ENCODE peak calls at places on chromosomes 12 and 14, in six cellular contexts. One of them, this sample, is unnamed. For H3K27me3, the result is how much of the 10 kb centered on the place peaks cover.

GRCh38 chr14:37078131-37078530 is 94.3 kb downstream of the SLC25A21 start:
- DNase-seq in neural progenitor cell: no peak
- DNase-seq in psoas muscle: no peak
- DNase-seq in right lobe of liver: no peak
- DNase-seq in gastrocnemius medialis: no peak
- DNase-seq in sigmoid colon: no peak
- DNase-seq in this sample: no peak

GRCh38 chr14:55301722-55302121 is 30.5 kb downstream of the FBXO34 start:
- DNase-seq in neural progenitor cell: no peak
- DNase-seq in gastrocnemius medialis: peak
- DNase-seq in right lobe of liver: no peak
- DNase-seq in psoas muscle: no peak
- DNase-seq in sigmoid colon: no peak
- DNase-seq in this sample: no peak

GRCh38 chr14:87805315-87805723 is 187.7 kb downstream of the GALC start:
- DNase-seq in gastrocnemius medialis: no peak
- DNase-seq in psoas muscle: peak
- DNase-seq in right lobe of liver: peak
- DNase-seq in sigmoid colon: no peak
- DNase-seq in neural progenitor cell: peak
- DNase-seq in this sample: peak

GRCh38 chr14:89294872-89295271 is 122.2 kb downstream of the FOXN3 start:
- DNase-seq in psoas muscle: no peak
- DNase-seq in neural progenitor cell: no peak
- DNase-seq in gastrocnemius medialis: no peak
- DNase-seq in right lobe of liver: no peak
- DNase-seq in sigmoid colon: no peak
- DNase-seq in this sample: no peak

GRCh38 chr12:4487024-4487423 is 41.4 kb upstream of the FGF6 start:
- DNase-seq in gastrocnemius medialis: no peak
- DNase-seq in sigmoid colon: no peak
- DNase-seq in psoas muscle: no peak
- DNase-seq in neural progenitor cell: no peak
- DNase-seq in right lobe of liver: no peak
- DNase-seq in this sample: no peak

GRCh38 chr14:69092840-69093422 is 60.0 kb downstream of the DCAF5 start:
- DNase-seq in right lobe of liver: no peak
- DNase-seq in sigmoid colon: no peak
- DNase-seq in neural progenitor cell: no peak
- DNase-seq in gastrocnemius medialis: no peak
- DNase-seq in psoas muscle: no peak
- DNase-seq in this sample: no peak

GRCh38 chr12:6821271-6821673 is 349 bp upstream of the GPR162 start:
- DNase-seq in neural progenitor cell: peak
- DNase-seq in gastrocnemius medialis: peak
- DNase-seq in psoas muscle: peak
- DNase-seq in sigmoid colon: peak
- DNase-seq in right lobe of liver: peak
- DNase-seq in this sample: peak

GRCh38 chr12:78928200-78929074 is 63.9 kb downstream of the SYT1 start:
- DNase-seq in psoas muscle: no peak
- DNase-seq in sigmoid colon: no peak
- DNase-seq in right lobe of liver: no peak
- DNase-seq in neural progenitor cell: no peak
- DNase-seq in gastrocnemius medialis: no peak
- DNase-seq in this sample: no peak

GRCh38 chr12:3882896-3883564 is 9.8 kb upstream of the PARP11 start:
- DNase-seq in sigmoid colon: no peak
- DNase-seq in gastrocnemius medialis: no peak
- DNase-seq in psoas muscle: no peak
- DNase-seq in right lobe of liver: no peak
- DNase-seq in neural progenitor cell: no peak
- DNase-seq in this sample: no peak

GRCh38 chr12:94305293-94305957 is 154.2 kb downstream of the CEP83 start:
- DNase-seq in psoas muscle: no peak
- DNase-seq in right lobe of liver: no peak
- DNase-seq in sigmoid colon: no peak
- DNase-seq in gastrocnemius medialis: no peak
- DNase-seq in neural progenitor cell: no peak
- DNase-seq in this sample: no peak

GRCh38 chr14:22155582-22155981 is 433.4 kb downstream of the DAD1 start:
- DNase-seq in psoas muscle: no peak
- DNase-seq in neural progenitor cell: no peak
- DNase-seq in gastrocnemius medialis: no peak
- DNase-seq in sigmoid colon: no peak
- DNase-seq in right lobe of liver: no peak
- DNase-seq in this sample: no peak

GRCh38 chr12:102687523-102687922 is 207.2 kb upstream of the IGF1 start:
- DNase-seq in sigmoid colon: no peak
- DNase-seq in neural progenitor cell: no peak
- DNase-seq in gastrocnemius medialis: no peak
- DNase-seq in right lobe of liver: no peak
- DNase-seq in psoas muscle: peak
- DNase-seq in this sample: no peak

GRCh38 chr14:97219356-97220017 is 422.3 kb downstream of the VRK1 start:
- DNase-seq in psoas muscle: no peak
- DNase-seq in right lobe of liver: no peak
- DNase-seq in gastrocnemius medialis: no peak
- DNase-seq in neural progenitor cell: no peak
- DNase-seq in sigmoid colon: no peak
- DNase-seq in this sample: no peak

GRCh38 chr14:61188936-61189808 is 92.0 kb downstream of the TMEM30B start:
- DNase-seq in psoas muscle: peak
- DNase-seq in gastrocnemius medialis: peak
- DNase-seq in right lobe of liver: peak
- DNase-seq in sigmoid colon: peak
- DNase-seq in neural progenitor cell: peak
- DNase-seq in this sample: no peak

GRCh38 chr12:131242741-131243496 is 289.2 kb downstream of the ADGRD1 start:
- DNase-seq in sigmoid colon: no peak
- DNase-seq in right lobe of liver: no peak
- DNase-seq in neural progenitor cell: peak
- DNase-seq in gastrocnemius medialis: no peak
- DNase-seq in psoas muscle: no peak
- DNase-seq in this sample: peak

GRCh38 chr14:100851946-100852620 is 26.2 kb downstream of the MEG3 start:
- DNase-seq in neural progenitor cell: no peak
- DNase-seq in sigmoid colon: no peak
- DNase-seq in psoas muscle: no peak
- DNase-seq in right lobe of liver: no peak
- DNase-seq in gastrocnemius medialis: no peak
- DNase-seq in this sample: no peak

GRCh38 chr12:52156757-52157565 is 34.9 kb downstream of the KRT80 start:
- DNase-seq in psoas muscle: peak
- DNase-seq in right lobe of liver: peak
- DNase-seq in sigmoid colon: peak
- DNase-seq in neural progenitor cell: peak
- DNase-seq in gastrocnemius medialis: peak
- DNase-seq in this sample: peak

GRCh38 chr12:77364400-77364799 is 299.0 kb upstream of the E2F7 start:
- DNase-seq in psoas muscle: no peak
- DNase-seq in gastrocnemius medialis: no peak
- DNase-seq in sigmoid colon: no peak
- DNase-seq in neural progenitor cell: no peak
- DNase-seq in right lobe of liver: no peak
- DNase-seq in this sample: no peak

GRCh38 chr14:23984891-23985607 is 3.7 kb upstream of the DHRS4L2 start:
- DNase-seq in sigmoid colon: no peak
- DNase-seq in right lobe of liver: no peak
- DNase-seq in psoas muscle: no peak
- DNase-seq in gastrocnemius medialis: peak
- DNase-seq in neural progenitor cell: no peak
- DNase-seq in this sample: no peak

GRCh38 chr14:104464907-104465306 is 114.7 kb upstream of the C14orf180 start:
- DNase-seq in right lobe of liver: no peak
- DNase-seq in neural progenitor cell: no peak
- DNase-seq in psoas muscle: no peak
- DNase-seq in sigmoid colon: no peak
- DNase-seq in gastrocnemius medialis: no peak
- DNase-seq in this sample: no peak

GRCh38 chr14:68089146-68089715 is 269.7 kb downstream of the RAD51B start:
- DNase-seq in right lobe of liver: no peak
- DNase-seq in gastrocnemius medialis: no peak
- DNase-seq in psoas muscle: no peak
- DNase-seq in neural progenitor cell: peak
- DNase-seq in sigmoid colon: peak
- DNase-seq in this sample: no peak

GRCh38 chr14:64465208-64465821 is at the start of gene AKAP5:
- DNase-seq in neural progenitor cell: peak
- DNase-seq in psoas muscle: peak
- DNase-seq in sigmoid colon: no peak
- DNase-seq in gastrocnemius medialis: peak
- DNase-seq in right lobe of liver: peak
- DNase-seq in this sample: peak

GRCh38 chr12:57222286-57223190 is 5.9 kb downstream of the NXPH4 start:
- DNase-seq in psoas muscle: no peak
- DNase-seq in neural progenitor cell: no peak
- DNase-seq in right lobe of liver: no peak
- DNase-seq in gastrocnemius medialis: no peak
- DNase-seq in sigmoid colon: no peak
- DNase-seq in this sample: no peak

GRCh38 chr12:11651785-11652184 is 2.3 kb downstream of the ETV6 start:
- DNase-seq in psoas muscle: no peak
- DNase-seq in gastrocnemius medialis: no peak
- DNase-seq in neural progenitor cell: no peak
- DNase-seq in sigmoid colon: no peak
- DNase-seq in right lobe of liver: no peak
- DNase-seq in this sample: no peak

GRCh38 chr14:63542231-63542999 is 762 bp downstream of the PPP2R5E start:
- DNase-seq in gastrocnemius medialis: no peak
- DNase-seq in psoas muscle: no peak
- DNase-seq in right lobe of liver: no peak
- DNase-seq in sigmoid colon: no peak
- DNase-seq in neural progenitor cell: peak
- DNase-seq in this sample: peak

GRCh38 chr14:101193845-101194355 is 290.4 kb upstream of the RTL1 start:
- DNase-seq in neural progenitor cell: no peak
- DNase-seq in gastrocnemius medialis: no peak
- DNase-seq in sigmoid colon: peak
- DNase-seq in right lobe of liver: no peak
- DNase-seq in psoas muscle: no peak
- DNase-seq in this sample: no peak

GRCh38 chr14:98907271-98907670 is 364.7 kb downstream of the BCL11B start:
- DNase-seq in gastrocnemius medialis: no peak
- DNase-seq in psoas muscle: no peak
- DNase-seq in right lobe of liver: no peak
- DNase-seq in sigmoid colon: no peak
- DNase-seq in neural progenitor cell: no peak
- DNase-seq in this sample: no peak
- H3K27me3 ChIP-seq in gastrocnemius medialis: under half
- H3K27me3 ChIP-seq in psoas muscle: under half
- H3K27me3 ChIP-seq in right lobe of liver: under half
- H3K27me3 ChIP-seq in sigmoid colon: under half
- H3K27me3 ChIP-seq in neural progenitor cell: under half
- H3K27me3 ChIP-seq in this sample: half or more

DNA sequence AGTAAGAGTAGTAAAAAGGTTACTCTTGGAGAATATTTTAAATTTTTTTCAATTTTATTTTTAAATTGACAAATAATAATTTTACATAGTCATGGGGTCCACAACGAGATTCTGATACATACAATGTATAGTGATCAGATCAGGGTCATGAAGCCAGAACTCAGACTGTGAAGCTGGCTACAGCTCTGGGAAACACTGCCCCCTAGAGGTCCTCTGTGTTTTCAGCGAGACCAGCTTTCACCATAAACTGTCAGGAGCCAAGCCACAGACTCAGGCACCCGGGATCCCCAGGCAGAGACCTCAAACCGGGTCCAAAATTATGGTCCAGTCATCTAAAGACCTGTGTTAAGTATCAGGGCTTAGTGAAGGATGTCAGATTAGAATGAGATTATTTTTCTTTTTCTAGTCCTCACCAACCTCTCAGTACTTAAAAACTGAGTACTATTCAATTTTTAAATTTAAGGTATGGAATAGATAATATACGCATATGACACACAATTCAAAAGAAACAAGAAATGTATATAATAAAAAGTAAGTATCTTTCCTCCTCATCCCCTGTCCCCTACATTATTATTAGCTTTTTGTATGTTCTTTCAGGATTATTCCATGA is 397.1 kb downstream of the MDGA2 start:
- DNase-seq in gastrocnemius medialis: no peak
- DNase-seq in psoas muscle: no peak
- DNase-seq in neural progenitor cell: peak
- DNase-seq in sigmoid colon: no peak
- DNase-seq in right lobe of liver: peak
- DNase-seq in this sample: peak
- TF ChIP-seq CTCF in gastrocnemius medialis: peak
- TF ChIP-seq CTCF in psoas muscle: peak
- TF ChIP-seq CTCF in neural progenitor cell: peak
- TF ChIP-seq CTCF in sigmoid colon: no peak
- TF ChIP-seq CTCF in right lobe of liver: peak
- TF ChIP-seq CTCF in this sample: peak

GRCh38 chr14:95043314-95043713 is 114.0 kb downstream of the DICER1 start:
- DNase-seq in neural progenitor cell: no peak
- DNase-seq in gastrocnemius medialis: no peak
- DNase-seq in sigmoid colon: no peak
- DNase-seq in right lobe of liver: no peak
- DNase-seq in psoas muscle: no peak
- DNase-seq in this sample: no peak
- H3K27me3 ChIP-seq in neural progenitor cell: half or more
- H3K27me3 ChIP-seq in gastrocnemius medialis: under half
- H3K27me3 ChIP-seq in sigmoid colon: under half
- H3K27me3 ChIP-seq in right lobe of liver: under half
- H3K27me3 ChIP-seq in psoas muscle: under half
- H3K27me3 ChIP-seq in this sample: under half

GRCh38 chr14:49767473-49768300 is at the start of gene KLHDC2:
- DNase-seq in psoas muscle: peak
- DNase-seq in neural progenitor cell: peak
- DNase-seq in gastrocnemius medialis: peak
- DNase-seq in right lobe of liver: peak
- DNase-seq in sigmoid colon: peak
- DNase-seq in this sample: peak
- TF ChIP-seq CTCF in psoas muscle: peak
- TF ChIP-seq CTCF in neural progenitor cell: peak
- TF ChIP-seq CTCF in gastrocnemius medialis: peak
- TF ChIP-seq CTCF in right lobe of liver: peak
- TF ChIP-seq CTCF in sigmoid colon: no peak
- TF ChIP-seq CTCF in this sample: peak

This sample was measured in WERI-Rb-1.